ENCODE peak calls at places on chromosomes 6 and 20, in nine cellular contexts. C is brain microvascular endothelial cell; Q is cardiac muscle cell; D is CD8-positive, alpha-beta T cell; L is skeletal muscle cell; G is pancreas; J is kidney epithelial cell; R is SJSA1; S is mesendoderm. Z is an unnamed sample.
A peak's percentile ranks its signal among the peaks of the same experiment; 100 is the strongest.

GRCh38 chr6:134925800-134926199 is 24.1 kb downstream of the ALDH8A1 start:
- DNase-seq in C (no peak), Q (no peak), D (no peak), L (peak; percentile 37), G (no peak), J (no peak), R (no peak), S (no peak), Z (no peak)

GRCh38 chr6:52553719-52554118 is 23.1 kb downstream of the TRAM2 start:
- DNase-seq in C (no peak), Q (no peak), D (no peak), L (no peak), G (no peak), J (no peak), R (no peak), S (no peak), Z (no peak)

GRCh38 chr6:14921170-14921569 is 324.7 kb upstream of the JARID2 start:
- DNase-seq in C (no peak), Q (no peak), D (no peak), L (no peak), G (peak; percentile 34), J (no peak), R (no peak), S (no peak), Z (no peak)

GRCh38 chr6:105429676-105430075 is 26.8 kb upstream of the PREP start:
- DNase-seq in C (no peak), Q (no peak), D (no peak), L (peak; percentile 36), G (no peak), J (no peak), R (no peak), S (no peak), Z (no peak)

GRCh38 chr6:158321960-158322359 is 9.7 kb downstream of the TULP4 start:
- DNase-seq in C (peak; percentile 26), Q (no peak), D (no peak), L (peak; percentile 27), G (no peak), J (peak; percentile 18), R (no peak), S (no peak), Z (no peak)

GRCh38 chr6:27296106-27296783 is 15.8 kb downstream of the POM121L2 start:
- DNase-seq in C (peak; percentile 58), Q (peak; percentile 73), D (no peak), L (no peak), G (no peak), J (no peak), R (no peak), S (peak; percentile 92), Z (no peak)

GRCh38 chr6:155103816-155104366 is 108.8 kb downstream of the TIAM2 start:
- DNase-seq in C (peak; percentile 51), Q (no peak), D (no peak), L (no peak), G (no peak), J (no peak), R (peak; percentile 87), S (peak; percentile 60), Z (no peak)

GRCh38 chr6:91149914-91150674 is 563.2 kb upstream of the MAP3K7 start:
- DNase-seq in C (no peak), Q (no peak), D (no peak), L (no peak), G (no peak), J (no peak), R (no peak), S (no peak), Z (no peak)

GRCh38 chr6:106005013-106005412 is 81.1 kb upstream of the PRDM1 start:
- DNase-seq in C (no peak), Q (no peak), D (no peak), L (no peak), G (no peak), J (no peak), R (no peak), S (peak; percentile 76), Z (no peak)

GRCh38 chr6:89941031-89941775 is 46.9 kb downstream of the GJA10 start:
- DNase-seq in C (no peak), Q (no peak), D (no peak), L (no peak), G (peak; percentile 51), J (no peak), R (no peak), S (no peak), Z (no peak)

GRCh38 chr6:44404715-44405099 is 17.2 kb downstream of the CDC5L start:
- DNase-seq in C (no peak), Q (no peak), D (no peak), L (no peak), G (no peak), J (no peak), R (no peak), S (no peak), Z (no peak)

GRCh38 chr20:460180-460579 is 2.2 kb downstream of the TBC1D20 start:
- DNase-seq in C (no peak), Q (no peak), D (no peak), L (no peak), G (no peak), J (no peak), R (no peak), S (no peak), Z (no peak)

GRCh38 chr6:148524976-148525375 is 182.3 kb downstream of the SASH1 start:
- DNase-seq in C (peak; percentile 84), Q (no peak), D (no peak), L (peak; percentile 77), G (no peak), J (no peak), R (no peak), S (no peak), Z (no peak)

GRCh38 chr6:43916091-43916923 is 146.3 kb downstream of the VEGFA start:
- DNase-seq in C (no peak), Q (no peak), D (no peak), L (no peak), G (peak; percentile 55), J (no peak), R (no peak), S (no peak), Z (no peak)

GRCh38 chr20:44785768-44786167 is 24.6 kb downstream of the RIMS4 start:
- DNase-seq in C (no peak), Q (peak; percentile 35), D (no peak), L (no peak), G (no peak), J (no peak), R (no peak), S (peak; percentile 93), Z (no peak)

GRCh38 chr6:89706121-89706520 is 67.6 kb upstream of the LYRM2 start:
- DNase-seq in C (no peak), Q (no peak), D (no peak), L (no peak), G (no peak), J (no peak), R (no peak), S (no peak), Z (no peak)

GRCh38 chr20:35714127-35714526 is 14.9 kb downstream of the ROMO1 start:
- DNase-seq in C (no peak), Q (no peak), D (no peak), L (no peak), G (no peak), J (no peak), R (no peak), S (no peak), Z (no peak)

GRCh38 chr6:12572884-12573824 is 143.4 kb upstream of the PHACTR1 start:
- DNase-seq in C (peak; percentile 76), Q (no peak), D (no peak), L (peak; percentile 30), G (no peak), J (peak; percentile 80), R (peak; percentile 89), S (peak; percentile 94), Z (no peak)

GRCh38 chr20:47319517-47320252 is 36.8 kb downstream of the ZMYND8 start:
- DNase-seq in C (peak; percentile 42), Q (peak; percentile 41), D (no peak), L (peak; percentile 78), G (peak; percentile 83), J (no peak), R (no peak), S (peak; percentile 98), Z (no peak)

GRCh38 chr6:53718597-53719460 is 53.3 kb upstream of the KLHL31 start:
- DNase-seq in C (peak; percentile 49), Q (peak; percentile 84), D (no peak), L (no peak), G (peak; percentile 56), J (peak; percentile 53), R (no peak), S (peak; percentile 72), Z (peak; percentile 45)

GRCh38 chr20:23152308-23152892 is 66.3 kb upstream of the CD93 start:
- DNase-seq in C (peak; percentile 90), Q (peak; percentile 91), D (no peak), L (peak; percentile 81), G (no peak), J (no peak), R (no peak), S (no peak), Z (no peak)

GRCh38 chr6:16389642-16390041 is 151.3 kb downstream of the GMPR start:
- DNase-seq in C (no peak), Q (no peak), D (no peak), L (no peak), G (no peak), J (no peak), R (no peak), S (no peak), Z (no peak)

DNA sequence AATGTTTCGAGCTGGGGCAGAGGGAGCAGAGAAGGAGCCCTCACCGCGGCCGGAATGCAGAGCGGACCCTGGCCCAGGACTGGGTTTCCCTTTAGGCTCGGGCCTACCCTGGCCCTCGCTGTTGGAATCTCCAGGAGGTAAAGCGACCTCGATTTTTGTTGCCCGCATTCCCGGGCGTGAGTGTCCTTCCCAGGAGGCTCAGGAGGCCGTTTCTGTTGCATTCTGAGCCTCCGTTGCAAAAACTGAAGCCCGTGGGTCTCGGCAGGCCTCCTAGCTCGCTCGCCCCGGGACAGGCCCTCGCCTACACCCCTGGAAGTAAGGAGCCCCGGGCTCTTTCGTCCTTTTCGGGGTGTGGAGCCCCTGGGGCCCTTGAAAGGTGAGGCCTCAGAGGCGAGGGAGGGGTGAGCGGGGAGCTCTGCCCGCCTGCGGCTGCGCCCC is 2.2 kb downstream of the NR2E1 start:
- DNase-seq in C (no peak), Q (no peak), D (no peak), L (no peak), G (no peak), J (no peak), R (no peak), S (no peak), Z (no peak)
- H3K4me3 ChIP-seq in C (no peak overlapping the region), Q (no peak overlapping the region), D (peak overlapping the region; percentile 41), L (no peak overlapping the region), G (no peak overlapping the region), J (no peak overlapping the region), R (no peak overlapping the region), S (no peak overlapping the region), Z (no peak overlapping the region)

GRCh38 chr20:34710861-34711574 is 6.9 kb downstream of the TP53INP2 start:
- DNase-seq in C (no peak), Q (no peak), D (no peak), L (no peak), G (no peak), J (no peak), R (no peak), S (no peak), Z (peak; percentile 34)
- H3K4me3 ChIP-seq in C (no peak overlapping the region), Q (no peak overlapping the region), D (no peak overlapping the region), L (no peak overlapping the region), G (no peak overlapping the region), J (no peak overlapping the region), R (no peak overlapping the region), S (no peak overlapping the region), Z (no peak overlapping the region)

GRCh38 chr20:50813801-50814200 is 18.9 kb downstream of the BCAS4 start:
- DNase-seq in C (no peak), Q (no peak), D (no peak), L (no peak), G (no peak), J (no peak), R (no peak), S (no peak), Z (no peak)
- H3K4me3 ChIP-seq in C (no peak overlapping the region), Q (no peak overlapping the region), D (no peak overlapping the region), L (no peak overlapping the region), G (no peak overlapping the region), J (no peak overlapping the region), R (no peak overlapping the region), S (no peak overlapping the region), Z (no peak overlapping the region)

GRCh38 chr6:36547646-36548400 is 544 bp upstream of the STK38 start:
- DNase-seq in C (no peak), Q (no peak), D (no peak), L (no peak), G (peak; percentile 16), J (no peak), R (no peak), S (no peak), Z (no peak)
- H3K4me3 ChIP-seq in C (no peak overlapping the region), Q (peak overlapping the region; percentile 88), D (peak overlapping the region; percentile 82), L (peak overlapping the region; percentile 93), G (peak overlapping the region; percentile 89), J (no peak overlapping the region), R (peak overlapping the region; percentile 88), S (no peak overlapping the region), Z (peak overlapping the region; percentile 99)